ENCODE peak calls at places on chromosomes 13 and 19, in eight cellular contexts. F is GM06990, G is DND-41, S is left ventricle myocardium inferior, E is OCI-LY7, P is suprapubic skin, O is retinal pigment epithelial cell, U is neural crest cell. L is an unnamed sample.

GRCh38 chr13:48906200-48906599 is 69.5 kb upstream of the FNDC3A start:
- DNase-seq in F (no peak), G (no peak), S (no peak), E (no peak), P (no peak), O (no peak), U (no peak), L (no peak)

GRCh38 chr19:55305491-55305890 is 19.6 kb downstream of the TMEM150B start:
- DNase-seq in F (no peak), G (peak; percentile 66), S (no peak), E (peak; percentile 80), P (no peak), O (no peak), U (no peak), L (peak; percentile 60)

GRCh38 chr19:2274937-2275535 is 6.9 kb downstream of the PEAK3 start:
- DNase-seq in F (no peak), G (peak; percentile 49), S (peak; percentile 64), E (peak; percentile 62), P (peak; percentile 78), O (no peak), U (peak; percentile 66), L (peak; percentile 77)

GRCh38 chr19:53927745-53928144 is 18.7 kb downstream of the CACNG7 start:
- DNase-seq in F (no peak), G (peak; percentile 76), S (no peak), E (peak; percentile 29), P (no peak), O (peak; percentile 19), U (peak; percentile 43), L (peak; percentile 77)

GRCh38 chr19:35266149-35266903 is 2.4 kb upstream of the USF2 start:
- DNase-seq in F (no peak), G (no peak), S (no peak), E (no peak), P (no peak), O (no peak), U (no peak), L (no peak)

GRCh38 chr19:40174087-40174486 is 17.1 kb upstream of the MAP3K10 start:
- DNase-seq in F (no peak), G (no peak), S (no peak), E (no peak), P (no peak), O (no peak), U (no peak), L (no peak)

GRCh38 chr13:36211567-36211966 is 2.8 kb downstream of the SOHLH2 start:
- DNase-seq in F (no peak), G (no peak), S (no peak), E (no peak), P (no peak), O (no peak), U (no peak), L (no peak)

GRCh38 chr13:77781804-77782203 is 84.3 kb downstream of the SLAIN1 start:
- DNase-seq in F (no peak), G (no peak), S (peak; percentile 18), E (no peak), P (no peak), O (no peak), U (no peak), L (no peak)

GRCh38 chr13:42487221-42487620 is 86.7 kb upstream of the TNFSF11 start:
- DNase-seq in F (no peak), G (no peak), S (no peak), E (no peak), P (no peak), O (no peak), U (no peak), L (no peak)

GRCh38 chr19:16070366-16070990 is 5.8 kb upstream of the TPM4 start:
- DNase-seq in F (peak; percentile 81), G (no peak), S (peak; percentile 46), E (peak; percentile 92), P (peak; percentile 89), O (no peak), U (no peak), L (no peak)

GRCh38 chr19:16228637-16229321 is 31.1 kb downstream of the AP1M1 start:
- DNase-seq in F (no peak), G (no peak), S (no peak), E (no peak), P (no peak), O (no peak), U (no peak), L (no peak)

GRCh38 chr13:33869005-33869404 is 51.1 kb downstream of the RFC3 start:
- DNase-seq in F (no peak), G (no peak), S (no peak), E (no peak), P (no peak), O (peak; percentile 48), U (no peak), L (no peak)

GRCh38 chr19:18436651-18437478 is 1.1 kb downstream of the ISYNA1 start:
- DNase-seq in F (peak; percentile 84), G (peak; percentile 91), S (peak; percentile 82), E (peak; percentile 76), P (peak; percentile 86), O (peak; percentile 76), U (peak; percentile 69), L (peak; percentile 65)

GRCh38 chr13:20465218-20465879 is 60.3 kb downstream of the CRYL1 start:
- DNase-seq in F (no peak), G (no peak), S (no peak), E (no peak), P (no peak), O (no peak), U (no peak), L (no peak)

GRCh38 chr19:17418710-17419109 is 1.1 kb upstream of the MVB12A start:
- DNase-seq in F (no peak), G (no peak), S (no peak), E (no peak), P (no peak), O (no peak), U (no peak), L (no peak)

GRCh38 chr19:49889687-49890348 is 6.9 kb downstream of the IL4I1 start:
- DNase-seq in F (no peak), G (no peak), S (peak; percentile 74), E (peak; percentile 58), P (peak; percentile 84), O (no peak), U (peak; percentile 61), L (peak; percentile 78)
- TF ChIP-seq CTCF in F (peak; percentile 41), G (no peak), S (peak; percentile 81), E (peak; percentile 72), P (peak; percentile 94), O (peak; percentile 72), U (peak; percentile 70), L (peak; percentile 82)

GRCh38 chr19:44517146-44517545 is 12.3 kb downstream of the CEACAM20 start:
- DNase-seq in F (no peak), G (no peak), S (no peak), E (no peak), P (no peak), O (no peak), U (no peak), L (no peak)

GRCh38 chr19:44515031-44515430 is 14.4 kb downstream of the CEACAM20 start:
- DNase-seq in F (no peak), G (no peak), S (no peak), E (no peak), P (no peak), O (no peak), U (no peak), L (no peak)

GRCh38 chr19:44515907-44516306 is 13.6 kb downstream of the CEACAM20 start:
- DNase-seq in F (no peak), G (no peak), S (no peak), E (no peak), P (no peak), O (no peak), U (no peak), L (no peak)

GRCh38 chr19:44509478-44509877 is 9.2 kb upstream of the ZNF180 start:
- DNase-seq in F (no peak), G (no peak), S (no peak), E (no peak), P (no peak), O (no peak), U (no peak), L (no peak)

DNA sequence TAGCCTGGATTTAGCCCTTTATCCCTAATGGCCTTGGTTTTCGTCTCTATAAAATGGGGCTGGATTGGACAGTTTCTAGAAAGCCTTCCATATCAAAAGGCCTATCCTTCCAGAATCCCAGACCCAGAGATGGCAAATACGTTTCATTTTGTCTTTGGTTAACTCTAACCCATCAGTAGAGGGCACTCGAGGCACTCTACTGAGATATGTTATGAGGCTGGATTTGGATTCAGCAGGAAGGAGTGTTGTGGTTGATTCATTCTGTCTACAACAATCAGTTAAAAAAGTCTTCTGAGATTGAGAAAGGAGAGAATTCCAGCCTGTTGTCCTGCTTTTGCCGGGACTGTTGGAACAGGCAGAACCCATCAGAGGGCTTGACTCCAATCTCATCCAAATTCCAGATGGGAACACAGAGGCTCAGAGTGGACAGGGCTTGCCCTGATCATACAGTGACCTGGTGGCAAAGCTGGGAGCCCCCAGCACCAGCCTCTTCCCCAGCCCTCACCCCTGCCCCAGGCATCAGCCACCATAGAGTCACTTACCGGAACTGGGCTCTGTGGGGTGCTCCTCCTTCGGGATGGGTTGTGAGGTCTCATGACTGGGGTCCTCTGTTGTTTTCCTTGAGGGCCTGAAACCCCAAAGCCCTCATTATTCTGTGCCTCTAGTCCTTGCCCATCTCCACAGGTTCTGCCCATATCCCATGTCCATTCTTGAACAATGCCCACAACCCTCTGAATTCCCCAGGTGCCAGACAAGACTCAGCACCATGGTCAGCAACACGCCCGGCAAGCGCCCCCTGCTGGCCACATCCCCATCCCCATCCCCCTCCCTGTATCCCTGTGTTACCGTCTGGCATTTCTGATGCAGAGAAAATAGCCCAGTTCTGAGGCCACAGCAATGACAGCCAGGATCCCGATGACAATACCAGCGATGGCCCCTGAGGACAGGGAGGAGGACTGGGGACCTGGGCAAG is 12.3 kb upstream of the ZNF180 start:
- DNase-seq in F (no peak), G (peak; percentile 47), S (no peak), E (peak; percentile 31), P (no peak), O (no peak), U (peak; percentile 59), L (peak; percentile 26)
- TF ChIP-seq CTCF in F (peak; percentile 41), G (peak; percentile 68), S (peak; percentile 31), E (peak; percentile 75), P (no peak), O (peak; percentile 72), U (peak; percentile 64), L (peak; percentile 28)

DNA sequence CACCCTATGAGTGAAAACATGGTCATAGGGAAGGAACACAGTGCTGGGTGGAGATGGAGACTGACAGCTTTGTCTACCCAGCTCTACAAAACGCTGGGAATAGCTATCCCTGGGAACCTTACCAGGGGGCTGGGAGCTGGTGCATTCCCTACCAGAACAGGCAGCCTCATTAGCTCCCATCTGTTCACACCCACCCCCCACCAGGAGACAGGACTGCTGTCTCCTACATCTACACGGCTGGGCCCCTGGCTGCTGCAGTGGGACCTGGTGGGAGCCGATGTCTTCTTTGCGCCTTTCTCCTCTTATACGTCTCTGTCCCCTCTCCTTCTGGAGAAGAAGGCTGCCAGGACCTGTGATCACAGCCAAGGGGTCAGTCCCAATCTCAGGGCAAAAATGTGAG is 90.8 kb downstream of the UQCRFS1 start:
- DNase-seq in F (no peak), G (no peak), S (no peak), E (no peak), P (no peak), O (no peak), U (no peak), L (no peak)
- TF ChIP-seq CTCF in F (no peak), G (no peak), S (no peak), E (no peak), P (no peak), O (no peak), U (no peak), L (no peak)

DNA sequence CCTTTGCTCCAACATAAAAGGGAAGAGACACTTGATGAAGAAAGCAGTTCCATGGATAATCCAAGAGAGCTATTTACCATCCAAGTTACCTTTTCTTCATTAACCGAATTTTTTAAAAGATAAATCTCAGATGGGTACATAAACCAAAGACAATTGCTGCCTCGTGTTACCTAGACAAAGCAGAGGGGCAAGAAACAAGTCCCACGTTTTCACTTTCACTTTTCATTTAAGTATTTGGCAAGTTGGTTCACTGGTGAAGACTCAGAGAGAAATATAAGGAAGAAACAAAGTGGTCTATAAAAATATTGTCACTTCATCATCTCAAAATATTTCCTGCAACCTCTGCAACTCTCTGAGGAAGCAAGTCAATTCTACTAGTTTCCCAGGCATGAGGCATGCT is 446.1 kb downstream of the FGF14 start:
- DNase-seq in F (peak; percentile 6), G (no peak), S (no peak), E (no peak), P (no peak), O (no peak), U (no peak), L (no peak)
- TF ChIP-seq CTCF in F (no peak), G (no peak), S (no peak), E (no peak), P (no peak), O (no peak), U (no peak), L (no peak)